ENCODE peak calls at places on chromosomes 16 and 17, in nine cellular contexts. E is adrenal gland; Q is renal cortical epithelial cell; G is NCI-H2107; B is GM12891; R is brain pericyte; C is mesothelial cell of epicardium; J is activated CD8-positive, alpha-beta memory T cell treated with anti-CD3 and anti-CD28 coated beads for 1 hour; O is left cardiac atrium. P is an unnamed sample.

GRCh38 chr16:48583075-48584065 is 26.6 kb downstream of the N4BP1 start:
- DNase-seq in E (no peak), Q (peak), G (no peak), B (no peak), R (no peak), C (no peak), J (no peak), O (no peak), P (no peak)

GRCh38 chr16:21001262-21001661 is 100.7 kb downstream of the LYRM1 start:
- DNase-seq in E (peak), Q (peak), G (no peak), B (no peak), R (no peak), C (no peak), J (no peak), O (peak), P (no peak)

GRCh38 chr16:11484691-11485258 is 101.9 kb downstream of the LITAF start:
- DNase-seq in E (no peak), Q (no peak), G (no peak), B (no peak), R (no peak), C (no peak), J (no peak), O (no peak), P (no peak)

GRCh38 chr16:8675183-8676159 is 1.1 kb downstream of the ABAT start:
- DNase-seq in E (no peak), Q (no peak), G (no peak), B (no peak), R (no peak), C (peak), J (peak), O (no peak), P (no peak)

GRCh38 chr16:84879569-84880487 is 60.0 kb downstream of the CRISPLD2 start:
- DNase-seq in E (no peak), Q (peak), G (no peak), B (no peak), R (no peak), C (no peak), J (no peak), O (no peak), P (no peak)

GRCh38 chr16:81546781-81547180 is 102.2 kb downstream of the CMIP start:
- DNase-seq in E (no peak), Q (peak), G (no peak), B (no peak), R (no peak), C (no peak), J (no peak), O (no peak), P (no peak)

GRCh38 chr16:66926171-66926570 is 836 bp upstream of the RRAD start:
- DNase-seq in E (peak), Q (peak), G (no peak), B (no peak), R (no peak), C (no peak), J (no peak), O (no peak), P (no peak)

GRCh38 chr17:45092932-45093430 is 31.9 kb downstream of the NMT1 start:
- DNase-seq in E (peak), Q (peak), G (no peak), B (no peak), R (peak), C (no peak), J (no peak), O (peak), P (no peak)

GRCh38 chr17:34542700-34543336 is 36.6 kb upstream of the TMEM132E start:
- DNase-seq in E (no peak), Q (no peak), G (no peak), B (no peak), R (no peak), C (peak), J (peak), O (peak), P (no peak)